ENCODE peak calls at places on chromosomes 4 and X, in five cellular contexts. One of them, this sample, is unnamed. For H3K9me3, the result is how much of the 10 kb centered on the place peaks cover.

GRCh38 chr4:138540056-138540800 is 298.1 kb upstream of the SLC7A11 start:
- DNase-seq in Peyer's patch: no peak
- DNase-seq in lower lobe of right lung: no peak
- DNase-seq in cardiac muscle cell: no peak
- DNase-seq in tibial artery: no peak
- DNase-seq in this sample: no peak

GRCh38 chrX:95675794-95676193 is 1008.8 kb upstream of the DIAPH2 start:
- DNase-seq in tibial artery: no peak
- DNase-seq in cardiac muscle cell: no peak
- DNase-seq in Peyer's patch: no peak
- DNase-seq in lower lobe of right lung: no peak
- DNase-seq in this sample: no peak

GRCh38 chrX:46325312-46325877 is 219.8 kb downstream of the ZNF674 start:
- DNase-seq in cardiac muscle cell: peak
- DNase-seq in lower lobe of right lung: peak
- DNase-seq in Peyer's patch: no peak
- DNase-seq in tibial artery: no peak
- DNase-seq in this sample: no peak

GRCh38 chr4:177464026-177464425 is 21.8 kb upstream of the AGA start:
- DNase-seq in tibial artery: no peak
- DNase-seq in cardiac muscle cell: no peak
- DNase-seq in lower lobe of right lung: no peak
- DNase-seq in Peyer's patch: no peak
- DNase-seq in this sample: no peak

GRCh38 chr4:137601924-137602323 is 69.6 kb upstream of the PCDH18 start:
- DNase-seq in cardiac muscle cell: no peak
- DNase-seq in Peyer's patch: no peak
- DNase-seq in tibial artery: no peak
- DNase-seq in lower lobe of right lung: no peak
- DNase-seq in this sample: no peak

GRCh38 chr4:13627185-13627605 is 330 bp downstream of the BOD1L1 start:
- DNase-seq in Peyer's patch: peak
- DNase-seq in cardiac muscle cell: no peak
- DNase-seq in lower lobe of right lung: peak
- DNase-seq in tibial artery: no peak
- DNase-seq in this sample: peak

GRCh38 chr4:75180790-75181776 is 248.2 kb downstream of the PARM1 start:
- DNase-seq in cardiac muscle cell: no peak
- DNase-seq in lower lobe of right lung: no peak
- DNase-seq in tibial artery: peak
- DNase-seq in Peyer's patch: peak
- DNase-seq in this sample: no peak

GRCh38 chr4:140851032-140851636 is 94.9 kb upstream of the TBC1D9 start:
- DNase-seq in cardiac muscle cell: peak
- DNase-seq in lower lobe of right lung: no peak
- DNase-seq in Peyer's patch: peak
- DNase-seq in tibial artery: no peak
- DNase-seq in this sample: no peak

GRCh38 chr4:154491731-154492249 is at the start of gene DCHS2:
- DNase-seq in lower lobe of right lung: no peak
- DNase-seq in tibial artery: no peak
- DNase-seq in cardiac muscle cell: peak
- DNase-seq in Peyer's patch: peak
- DNase-seq in this sample: no peak

GRCh38 chrX:2610246-2611170 is 80.6 kb upstream of the CD99 start:
- DNase-seq in Peyer's patch: no peak
- DNase-seq in lower lobe of right lung: no peak
- DNase-seq in cardiac muscle cell: no peak
- DNase-seq in tibial artery: no peak
- DNase-seq in this sample: no peak

DNA sequence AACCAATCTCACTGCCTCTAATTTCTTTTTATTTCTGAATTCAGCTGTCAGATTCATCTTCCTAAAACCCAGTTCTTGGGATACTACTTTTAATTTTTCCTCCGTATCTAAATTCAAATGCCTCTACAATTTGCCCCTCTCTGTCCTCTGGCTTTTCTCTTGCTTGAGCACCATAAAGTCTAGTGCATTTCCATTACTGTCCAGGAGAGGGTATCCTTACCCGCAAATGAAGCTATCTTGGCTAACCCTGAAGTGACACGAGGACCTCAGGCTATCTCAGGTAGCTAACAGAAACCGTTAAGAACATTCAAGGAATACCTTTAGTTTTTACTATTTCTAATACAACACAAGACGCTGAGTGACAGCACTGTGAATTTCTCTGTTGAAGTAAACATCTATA is 49.4 kb upstream of the PRR32 start:
- DNase-seq in cardiac muscle cell: peak
- DNase-seq in Peyer's patch: no peak
- DNase-seq in tibial artery: no peak
- DNase-seq in lower lobe of right lung: no peak
- DNase-seq in this sample: no peak
- TF ChIP-seq CTCF in cardiac muscle cell: no peak
- TF ChIP-seq CTCF in Peyer's patch: peak
- TF ChIP-seq CTCF in tibial artery: peak
- TF ChIP-seq CTCF in lower lobe of right lung: peak
- TF ChIP-seq CTCF in this sample: peak

GRCh38 chr4:19216495-19216894 is 1035.2 kb upstream of the SLIT2 start:
- DNase-seq in lower lobe of right lung: no peak
- DNase-seq in tibial artery: no peak
- DNase-seq in Peyer's patch: no peak
- DNase-seq in cardiac muscle cell: no peak
- DNase-seq in this sample: no peak

GRCh38 chr4:19213388-19213787 is 1038.3 kb upstream of the SLIT2 start:
- DNase-seq in Peyer's patch: no peak
- DNase-seq in tibial artery: no peak
- DNase-seq in cardiac muscle cell: no peak
- DNase-seq in lower lobe of right lung: no peak
- DNase-seq in this sample: no peak

DNA sequence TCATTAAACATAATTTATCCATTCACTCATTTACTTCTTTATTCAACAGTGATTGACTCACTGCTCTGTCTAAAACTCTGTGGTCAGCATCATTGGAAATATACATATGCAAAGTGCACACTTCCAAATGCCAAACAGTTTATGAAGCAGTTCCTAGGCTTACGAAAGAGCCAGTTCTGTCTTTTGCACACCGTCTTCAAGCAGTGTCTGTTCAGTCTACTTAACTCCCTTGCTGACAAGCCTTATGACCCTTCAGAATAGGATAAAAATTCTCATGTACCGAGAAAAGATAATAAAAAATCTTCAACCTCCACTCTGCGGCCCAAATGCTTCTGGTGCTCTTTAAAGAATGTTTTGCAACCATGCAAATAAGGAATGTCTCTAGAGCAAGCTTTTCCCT is 1037.1 kb upstream of the SLIT2 start:
- DNase-seq in cardiac muscle cell: no peak
- DNase-seq in tibial artery: no peak
- DNase-seq in lower lobe of right lung: no peak
- DNase-seq in Peyer's patch: no peak
- DNase-seq in this sample: no peak
- H3K9me3 ChIP-seq in cardiac muscle cell: under half
- H3K9me3 ChIP-seq in tibial artery: under half
- H3K9me3 ChIP-seq in lower lobe of right lung: under half
- H3K9me3 ChIP-seq in Peyer's patch: under half
- H3K9me3 ChIP-seq in this sample: under half

GRCh38 chr4:986949-987688 is at the start of gene IDUA:
- DNase-seq in tibial artery: peak
- DNase-seq in Peyer's patch: peak
- DNase-seq in cardiac muscle cell: peak
- DNase-seq in lower lobe of right lung: peak
- DNase-seq in this sample: peak
- TF ChIP-seq CTCF in tibial artery: no peak
- TF ChIP-seq CTCF in Peyer's patch: peak
- TF ChIP-seq CTCF in cardiac muscle cell: peak
- TF ChIP-seq CTCF in lower lobe of right lung: peak
- TF ChIP-seq CTCF in this sample: peak

DNA sequence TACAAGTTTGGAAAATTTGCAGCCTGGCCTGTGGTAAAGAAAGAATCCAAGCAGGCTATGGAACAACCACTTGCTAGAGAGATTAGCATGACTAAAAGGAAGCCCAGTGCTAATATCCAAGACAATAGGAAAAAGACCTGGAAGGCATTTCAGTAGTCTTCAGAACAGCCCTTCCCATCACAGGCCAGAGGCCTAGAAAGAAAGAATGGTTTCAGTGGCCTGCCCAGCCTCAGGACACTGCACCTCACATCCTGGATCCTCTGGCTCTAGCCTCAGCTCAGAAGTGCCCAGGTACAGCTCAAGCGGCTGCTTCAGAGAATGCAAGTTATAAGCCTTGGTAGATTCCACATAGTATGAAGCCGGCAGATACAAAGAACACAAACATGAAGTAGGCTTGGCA is 449.8 kb upstream of the AR start:
- DNase-seq in cardiac muscle cell: no peak
- DNase-seq in Peyer's patch: no peak
- DNase-seq in lower lobe of right lung: no peak
- DNase-seq in tibial artery: no peak
- DNase-seq in this sample: no peak
- H3K9me3 ChIP-seq in cardiac muscle cell: under half
- H3K9me3 ChIP-seq in Peyer's patch: under half
- H3K9me3 ChIP-seq in lower lobe of right lung: under half
- H3K9me3 ChIP-seq in tibial artery: under half
- H3K9me3 ChIP-seq in this sample: under half

GRCh38 chr4:6910340-6910959 is 824 bp downstream of the TBC1D14 start:
- DNase-seq in Peyer's patch: no peak
- DNase-seq in lower lobe of right lung: no peak
- DNase-seq in tibial artery: no peak
- DNase-seq in cardiac muscle cell: no peak
- DNase-seq in this sample: no peak
- TF ChIP-seq CTCF in Peyer's patch: peak
- TF ChIP-seq CTCF in lower lobe of right lung: no peak
- TF ChIP-seq CTCF in tibial artery: no peak
- TF ChIP-seq CTCF in cardiac muscle cell: peak
- TF ChIP-seq CTCF in this sample: peak

DNA sequence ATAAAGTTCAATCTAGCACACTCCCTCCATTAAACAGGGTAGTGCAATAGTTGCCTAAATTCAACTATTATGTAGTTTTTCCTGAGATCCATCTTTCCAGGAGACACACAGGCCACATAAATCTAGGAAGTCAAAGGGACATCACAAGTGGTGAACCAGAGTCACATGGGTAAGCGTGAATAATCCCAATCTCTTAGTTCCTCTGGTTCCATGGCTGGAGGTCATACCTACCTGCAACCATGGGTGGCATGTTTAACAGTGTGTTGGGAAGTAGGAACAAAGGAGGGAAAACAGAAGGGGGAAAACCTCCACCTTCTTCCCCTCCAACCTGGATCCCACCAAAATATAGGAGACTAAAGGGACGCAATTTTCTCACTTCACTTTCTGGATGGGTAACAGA is 2651.6 kb downstream of the ARAP2 start:
- DNase-seq in lower lobe of right lung: no peak
- DNase-seq in Peyer's patch: no peak
- DNase-seq in cardiac muscle cell: no peak
- DNase-seq in tibial artery: no peak
- DNase-seq in this sample: no peak
- H3K9me3 ChIP-seq in lower lobe of right lung: under half
- H3K9me3 ChIP-seq in Peyer's patch: under half
- H3K9me3 ChIP-seq in cardiac muscle cell: under half
- H3K9me3 ChIP-seq in tibial artery: under half
- H3K9me3 ChIP-seq in this sample: under half

GRCh38 chrX:86964321-86964720 is 553.3 kb upstream of the KLHL4 start:
- DNase-seq in cardiac muscle cell: no peak
- DNase-seq in tibial artery: no peak
- DNase-seq in lower lobe of right lung: no peak
- DNase-seq in Peyer's patch: no peak
- DNase-seq in this sample: no peak
- TF ChIP-seq CTCF in cardiac muscle cell: no peak
- TF ChIP-seq CTCF in tibial artery: no peak
- TF ChIP-seq CTCF in lower lobe of right lung: no peak
- TF ChIP-seq CTCF in Peyer's patch: no peak
- TF ChIP-seq CTCF in this sample: no peak